ENCODE peak calls at places on chromosomes 13 and 19, in nine cellular contexts. K is body of pancreas, U is fibroblast of lung, T is mammary epithelial cell, S is Peyer's patch, M is heart right ventricle, D is ovary, H is PC-3, W is heart left ventricle. F is an unnamed sample.
A peak's percentile ranks its signal among the peaks of the same experiment; 100 is the strongest.

GRCh38 chr13:23718916-23719470 is 148.8 kb downstream of the TNFRSF19 start:
- DNase-seq in H (peak; percentile 29), S (no peak), T (no peak), K (no peak), W (no peak), D (no peak), M (no peak), U (peak; percentile 46), F (no peak)

GRCh38 chr19:5406816-5407215 is 48.4 kb upstream of the ZNRF4 start:
- DNase-seq in U (no peak), H (no peak), S (no peak), D (no peak), W (no peak), M (no peak), K (no peak), T (no peak), F (no peak)

GRCh38 chr19:20278342-20278741 is 111.3 kb downstream of the ZNF486 start:
- DNase-seq in K (no peak), T (no peak), U (no peak), H (no peak), D (peak; percentile 27), S (no peak), M (no peak), W (no peak), F (no peak)

GRCh38 chr13:109200556-109200955 is 571.1 kb downstream of the MYO16 start:
- DNase-seq in M (no peak), H (no peak), U (no peak), T (no peak), W (no peak), D (no peak), K (no peak), S (no peak), F (no peak)

GRCh38 chr19:40143612-40144011 is 47.6 kb upstream of the MAP3K10 start:
- DNase-seq in D (no peak), U (peak; percentile 24), H (no peak), K (peak; percentile 6), W (no peak), S (peak; percentile 57), T (no peak), M (peak; percentile 20), F (no peak)

GRCh38 chr13:32285633-32285965 is 29.6 kb downstream of the ZAR1L start:
- DNase-seq in S (no peak), H (peak; percentile 9), K (no peak), U (no peak), W (no peak), M (no peak), D (no peak), T (no peak), F (no peak)

GRCh38 chr13:40813662-40814454 is 24.4 kb downstream of the SLC25A15 start:
- DNase-seq in U (peak; percentile 49), S (no peak), T (peak; percentile 11), W (no peak), D (no peak), H (peak; percentile 53), M (no peak), K (peak; percentile 30), F (no peak)

GRCh38 chr19:11349171-11349570 is 2.9 kb downstream of the CCDC159 start:
- DNase-seq in S (no peak), T (no peak), M (no peak), W (no peak), H (no peak), K (no peak), D (no peak), U (no peak), F (no peak)

GRCh38 chr19:19488041-19488874 is 27.1 kb downstream of the TSSK6 start:
- DNase-seq in D (no peak), S (no peak), H (no peak), W (peak; percentile 43), M (no peak), K (peak; percentile 65), T (no peak), U (no peak), F (no peak)

GRCh38 chr13:36919206-36919832 is 719 bp downstream of the SMAD9 start:
- DNase-seq in K (peak; percentile 13), M (peak; percentile 33), U (peak; percentile 9), D (peak; percentile 56), H (peak; percentile 8), T (peak; percentile 6), S (no peak), W (peak; percentile 30), F (peak; percentile 21)

GRCh38 chr19:46466536-46467199 is 4.7 kb downstream of the PNMA8A start:
- DNase-seq in H (peak; percentile 73), T (peak; percentile 97), S (no peak), W (no peak), M (peak; percentile 33), D (peak; percentile 71), K (no peak), U (peak; percentile 90), F (no peak)

GRCh38 chr13:30408319-30409101 is 13.8 kb upstream of the UBE2L5 start:
- DNase-seq in D (peak; percentile 97), M (peak; percentile 97), H (peak; percentile 89), T (peak; percentile 73), S (peak; percentile 98), W (peak; percentile 93), K (peak; percentile 96), U (peak; percentile 89), F (peak; percentile 91)

GRCh38 chr13:75222031-75222430 is 259.9 kb downstream of the TBC1D4 start:
- DNase-seq in U (peak; percentile 65), K (no peak), D (no peak), T (peak; percentile 12), M (no peak), W (no peak), S (no peak), H (no peak), F (no peak)

GRCh38 chr13:48852911-48853310 is 122.8 kb upstream of the FNDC3A start:
- DNase-seq in W (no peak), D (no peak), U (no peak), H (no peak), S (no peak), M (no peak), T (no peak), K (no peak), F (no peak)

GRCh38 chr19:29552454-29553280 is 26.9 kb downstream of the VSTM2B start:
- DNase-seq in D (no peak), H (no peak), M (no peak), U (no peak), K (no peak), W (no peak), T (no peak), S (no peak), F (no peak)

GRCh38 chr19:50325310-50326100 is 3.7 kb downstream of the KCNC3 start:
- DNase-seq in H (peak; percentile 87), U (peak; percentile 20), D (peak; percentile 52), T (peak; percentile 33), K (peak; percentile 80), W (peak; percentile 67), S (peak; percentile 77), M (peak; percentile 73), F (no peak)

GRCh38 chr19:10112895-10113591 is 1.6 kb downstream of the P2RY11 start:
- DNase-seq in U (no peak), M (peak; percentile 58), D (peak; percentile 68), S (peak; percentile 81), H (peak; percentile 68), T (no peak), W (no peak), K (peak; percentile 56), F (no peak)

DNA sequence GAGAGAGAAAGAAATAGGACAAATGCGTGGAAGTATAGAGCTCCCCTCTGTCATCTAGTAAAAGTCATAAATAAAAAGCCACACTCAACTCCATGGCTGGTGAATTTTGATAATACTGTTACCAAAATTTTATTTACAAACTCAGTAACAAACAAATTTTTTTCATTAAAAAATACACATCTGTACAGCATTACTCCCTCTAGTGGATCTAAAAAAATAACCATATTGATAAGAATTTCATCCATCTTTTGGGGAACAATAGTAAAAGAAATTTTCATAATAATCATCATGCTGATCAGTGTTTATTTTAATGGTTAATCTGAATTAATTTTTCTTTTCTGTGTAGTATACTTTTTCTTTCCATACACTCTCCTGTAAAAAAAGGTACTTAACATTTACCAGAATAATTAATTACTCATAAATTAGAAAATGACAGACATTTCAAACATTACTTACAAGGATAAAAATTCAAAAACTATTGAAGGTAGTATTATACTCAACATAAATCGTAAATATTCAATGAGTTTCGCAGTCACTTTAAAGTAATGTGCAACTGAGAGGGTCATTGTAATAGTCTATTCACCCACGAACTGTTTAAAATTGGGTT is 173.5 kb upstream of the LSM14A start:
- DNase-seq in S (no peak), K (no peak), M (no peak), U (peak; percentile 26), W (no peak), D (no peak), H (peak; percentile 47), T (no peak), F (no peak)
- TF ChIP-seq CTCF in S (peak; percentile 30), K (peak; percentile 45), M (peak; percentile 50), U (peak; percentile 20), W (peak; percentile 61), D (no peak), H (peak; percentile 61), T (peak; percentile 21), F (peak; percentile 26)

GRCh38 chr19:41889896-41890295 is 6.9 kb downstream of the ARHGEF1 start:
- DNase-seq in S (no peak), U (no peak), K (no peak), W (no peak), T (no peak), D (no peak), H (no peak), M (no peak), F (no peak)
- H3K4me1 ChIP-seq in S (no peaks in the 10 kb centered on the region), U (peaks cover 7% of the 10 kb centered on the region), K (peaks cover 32% of the 10 kb centered on the region), W (peaks cover 36% of the 10 kb centered on the region), T (peaks cover 38% of the 10 kb centered on the region), D (peaks cover 3% of the 10 kb centered on the region), H (peaks cover 31% of the 10 kb centered on the region), M (peaks cover 16% of the 10 kb centered on the region), F (peaks cover 11% of the 10 kb centered on the region)

DNA sequence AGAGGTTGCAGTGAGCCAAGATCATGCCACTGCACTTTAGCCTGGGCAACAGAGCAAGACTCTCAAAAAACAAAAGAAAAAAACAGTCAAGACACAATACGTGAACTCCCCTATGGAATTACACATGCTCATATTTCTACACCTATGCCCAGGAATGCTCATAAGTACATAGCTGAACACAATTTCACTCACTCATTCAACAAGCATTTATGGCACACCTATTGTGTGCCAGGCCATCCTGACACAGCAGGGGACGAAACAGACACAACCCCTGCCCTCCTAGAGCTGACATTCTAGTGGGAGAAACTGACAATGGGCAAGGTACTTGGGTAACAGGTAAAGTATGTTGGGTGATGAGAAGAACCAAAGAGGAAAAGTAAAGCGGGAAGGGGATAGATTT is 9.5 kb downstream of the AXL start:
- DNase-seq in W (no peak), S (no peak), H (no peak), M (no peak), D (no peak), U (no peak), T (no peak), K (no peak), F (no peak)
- H3K36me3 ChIP-seq in W (peaks cover 21% of the 10 kb centered on the region), S (peaks cover under 1% of the 10 kb centered on the region), H (peaks cover 17% of the 10 kb centered on the region), M (peaks cover 10% of the 10 kb centered on the region), D (no peaks in the 10 kb centered on the region), U (peaks cover 36% of the 10 kb centered on the region), T (peaks cover 20% of the 10 kb centered on the region), K (no peaks in the 10 kb centered on the region), F (no peaks in the 10 kb centered on the region)

DNA sequence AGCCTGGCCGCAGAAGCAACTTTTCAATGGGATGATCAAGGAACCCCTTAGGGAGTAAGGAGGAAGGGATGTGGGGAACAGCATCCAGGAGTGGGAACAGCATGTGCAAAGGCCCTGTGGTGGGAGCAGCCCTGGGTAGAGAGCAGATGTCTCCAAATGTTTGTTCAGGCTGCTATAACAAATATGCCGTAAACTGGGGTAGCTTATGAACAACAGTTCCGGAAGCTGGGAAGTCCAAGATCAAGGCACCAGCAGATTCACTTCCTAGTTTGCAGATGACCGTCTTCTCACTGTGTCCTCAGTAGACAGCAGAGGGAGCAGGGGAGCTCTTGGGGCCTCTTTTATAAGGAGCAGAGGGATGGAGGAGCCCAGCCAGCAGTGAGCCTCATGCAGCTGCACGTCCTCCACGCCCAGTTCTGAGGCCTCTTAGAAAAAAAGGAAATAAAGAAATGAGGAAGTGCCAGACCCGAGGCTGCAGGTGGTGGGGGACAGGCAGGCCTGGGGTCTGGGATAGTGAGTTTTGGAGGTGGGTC is 4.2 kb upstream of the LRRC25 start:
- DNase-seq in K (peak; percentile 83), M (peak; percentile 47), W (peak; percentile 72), S (peak; percentile 89), T (peak; percentile 60), H (peak; percentile 62), U (peak; percentile 83), D (no peak), F (peak; percentile 63)
- TF ChIP-seq CTCF in K (no peak), M (peak; percentile 38), W (peak; percentile 40), S (peak; percentile 68), T (peak; percentile 24), H (peak; percentile 48), U (peak; percentile 67), D (no peak), F (no peak)